ENCODE peak calls at places on chromosomes 11 and 22, in seven cellular contexts. H, N, C, F, P, I and A are unnamed samples.

GRCh38 chr11:38723361-38723760 is 2125.3 kb upstream of the RAG2 start:
- DNase-seq in H (no peak), N (no peak), C (no peak), F (no peak), P (no peak), I (no peak), A (no peak)

GRCh38 chr11:61927501-61927900 is 10.1 kb upstream of the RAB3IL1 start:
- DNase-seq in H (no peak), N (no peak), C (no peak), F (no peak), P (no peak), I (no peak), A (no peak)

GRCh38 chr22:41504397-41504796 is 35.5 kb downstream of the ACO2 start:
- DNase-seq in H (no peak), N (no peak), C (no peak), F (no peak), P (no peak), I (no peak), A (no peak)

GRCh38 chr11:122642971-122643370 is 12.6 kb upstream of the UBASH3B start:
- DNase-seq in H (no peak), N (no peak), C (no peak), F (no peak), P (no peak), I (no peak), A (no peak)

GRCh38 chr22:38524434-38524833 is 18.3 kb upstream of the DDX17 start:
- DNase-seq in H (no peak), N (no peak), C (peak), F (no peak), P (no peak), I (no peak), A (no peak)

GRCh38 chr22:45537734-45538181 is 35.1 kb downstream of the FBLN1 start:
- DNase-seq in H (no peak), N (no peak), C (no peak), F (no peak), P (no peak), I (no peak), A (no peak)

GRCh38 chr11:116439480-116439759 is 333.4 kb downstream of the BUD13 start:
- DNase-seq in H (no peak), N (no peak), C (no peak), F (no peak), P (no peak), I (no peak), A (no peak)

GRCh38 chr11:2674681-2675131 is 25.1 kb downstream of the KCNQ1OT1 start:
- DNase-seq in H (no peak), N (peak), C (no peak), F (no peak), P (no peak), I (no peak), A (no peak)